ENCODE peak calls at places on chromosomes 3 and 15, in eight cellular contexts. E is stimulated activated naive B cell treated with anti-CD40 and anti-IgM and Interleukin-4, amounts not matched to agents 10 μg/mL and 1 μg/mL and 100 μg/mL, for 72 hours; J is GM18507; H is iris pigment epithelial cell; Y is stimulated activated CD8-positive, alpha-beta memory T cell treated with anti-CD3 and anti-CD28 coated beads, Interleukin-12 subunit alpha, Interleukin-12 subunit beta, amount 100 ng/mL, for 4 hours; F is bronchial epithelial cell; D is NCI-H774; G is mesenchymal stem cell. O is an unnamed sample.

GRCh38 chr3:153768559-153769469 is 352.4 kb upstream of the ARHGEF26 start:
- DNase-seq in E (peak; percentile 22), J (peak; percentile 7), H (peak; percentile 66), Y (no peak), F (peak; percentile 56), D (peak; percentile 74), G (peak; percentile 58), O (peak; percentile 22)

GRCh38 chr15:98530570-98530969 is 117.8 kb upstream of the IGF1R start:
- DNase-seq in E (no peak), J (no peak), H (no peak), Y (no peak), F (peak; percentile 36), D (no peak), G (no peak), O (no peak)

GRCh38 chr3:95797081-95797480 is 1017.3 kb upstream of the EPHA6 start:
- DNase-seq in E (no peak), J (no peak), H (no peak), Y (no peak), F (no peak), D (no peak), G (no peak), O (no peak)

GRCh38 chr3:52609316-52609815 is 73.0 kb downstream of the UQCC5 start:
- DNase-seq in E (no peak), J (no peak), H (no peak), Y (no peak), F (peak; percentile 3), D (no peak), G (no peak), O (no peak)

GRCh38 chr15:40286061-40286532 is 3.2 kb upstream of the ANKRD63 start:
- DNase-seq in E (no peak), J (no peak), H (no peak), Y (no peak), F (no peak), D (no peak), G (no peak), O (no peak)

GRCh38 chr3:71488391-71488809 is 95.1 kb downstream of the FOXP1 start:
- DNase-seq in E (no peak), J (no peak), H (no peak), Y (no peak), F (no peak), D (no peak), G (no peak), O (no peak)

GRCh38 chr3:185659942-185660921 is 74.1 kb downstream of the SENP2 start:
- DNase-seq in E (peak; percentile 53), J (peak; percentile 65), H (peak; percentile 86), Y (peak; percentile 18), F (peak; percentile 72), D (peak; percentile 86), G (peak; percentile 86), O (peak; percentile 56)

GRCh38 chr15:85748729-85749128 is 46.0 kb downstream of the KLHL25 start:
- DNase-seq in E (no peak), J (no peak), H (no peak), Y (no peak), F (no peak), D (no peak), G (no peak), O (no peak)

GRCh38 chr3:113867506-113867905 is 28.9 kb downstream of the GRAMD1C start:
- DNase-seq in E (no peak), J (no peak), H (peak; percentile 62), Y (no peak), F (peak; percentile 97), D (no peak), G (peak; percentile 14), O (no peak)

GRCh38 chr3:174767853-174768382 is 91.2 kb upstream of the NAALADL2 start:
- DNase-seq in E (no peak), J (no peak), H (peak; percentile 87), Y (no peak), F (peak; percentile 64), D (no peak), G (no peak), O (no peak)

GRCh38 chr15:56244237-56244810 is 645 bp upstream of the RFX7 start:
- DNase-seq in E (peak; percentile 17), J (no peak), H (peak; percentile 78), Y (no peak), F (peak; percentile 89), D (peak; percentile 69), G (peak; percentile 77), O (no peak)

GRCh38 chr15:50884583-50884982 is 23.9 kb upstream of the AP4E1 start:
- DNase-seq in E (no peak), J (no peak), H (peak; percentile 66), Y (no peak), F (peak; percentile 88), D (no peak), G (peak; percentile 35), O (no peak)

GRCh38 chr3:100163787-100164186 is 49.5 kb upstream of the FILIP1L start:
- DNase-seq in E (no peak), J (no peak), H (peak; percentile 12), Y (no peak), F (no peak), D (no peak), G (no peak), O (no peak)

GRCh38 chr3:191894406-191894805 is 433.4 kb downstream of the PYDC2 start:
- DNase-seq in E (no peak), J (no peak), H (no peak), Y (no peak), F (no peak), D (no peak), G (no peak), O (no peak)

GRCh38 chr3:127632035-127632434 is 3.0 kb downstream of the PODXL2 start:
- DNase-seq in E (no peak), J (no peak), H (no peak), Y (no peak), F (no peak), D (no peak), G (no peak), O (no peak)

GRCh38 chr3:23807161-23808015 is 1.6 kb downstream of the UBE2E1 start:
- DNase-seq in E (no peak), J (no peak), H (peak; percentile 49), Y (no peak), F (peak; percentile 9), D (no peak), G (peak; percentile 59), O (no peak)

GRCh38 chr3:179829391-179829790 is 176.6 kb downstream of the USP13 start:
- DNase-seq in E (no peak), J (no peak), H (no peak), Y (no peak), F (no peak), D (no peak), G (no peak), O (no peak)

GRCh38 chr3:17965331-17965730 is 222.9 kb upstream of the TBC1D5 start:
- DNase-seq in E (no peak), J (no peak), H (no peak), Y (no peak), F (no peak), D (no peak), G (no peak), O (no peak)

GRCh38 chr3:152444029-152444641 is 175.4 kb downstream of the MBNL1 start:
- DNase-seq in E (no peak), J (no peak), H (peak; percentile 72), Y (no peak), F (peak; percentile 71), D (peak; percentile 35), G (peak; percentile 75), O (no peak)

GRCh38 chr3:50604110-50604621 is 7.4 kb downstream of the CISH start:
- DNase-seq in E (no peak), J (no peak), H (no peak), Y (no peak), F (no peak), D (no peak), G (no peak), O (no peak)

GRCh38 chr3:77042892-77043291 is 3.0 kb downstream of the ROBO2 start:
- DNase-seq in E (no peak), J (no peak), H (no peak), Y (no peak), F (no peak), D (no peak), G (no peak), O (no peak)

GRCh38 chr3:140050396-140050795 is 115.4 kb downstream of the CLSTN2 start:
- DNase-seq in E (no peak), J (no peak), H (no peak), Y (no peak), F (no peak), D (no peak), G (no peak), O (no peak)

GRCh38 chr3:151816091-151816604 is 2.2 kb downstream of the AADAC start:
- DNase-seq in E (no peak), J (no peak), H (peak; percentile 68), Y (no peak), F (peak; percentile 94), D (peak; percentile 47), G (peak; percentile 59), O (no peak)

GRCh38 chr15:81939604-81940440 is 106.0 kb downstream of the MEX3B start:
- DNase-seq in E (peak; percentile 33), J (peak; percentile 17), H (peak; percentile 64), Y (no peak), F (peak; percentile 57), D (no peak), G (peak; percentile 35), O (peak; percentile 4)

GRCh38 chr3:64853456-64853855 is 165.7 kb upstream of the ADAMTS9 start:
- DNase-seq in E (no peak), J (no peak), H (no peak), Y (no peak), F (peak; percentile 13), D (no peak), G (no peak), O (no peak)

GRCh38 chr3:172751188-172751571 is 654 bp downstream of the ECT2 start:
- DNase-seq in E (no peak), J (no peak), H (peak; percentile 36), Y (no peak), F (peak; percentile 27), D (peak; percentile 47), G (peak; percentile 52), O (no peak)

GRCh38 chr3:156605686-156606605 is 51.0 kb upstream of the SSR3 start:
- DNase-seq in E (no peak), J (no peak), H (peak; percentile 81), Y (no peak), F (peak; percentile 65), D (no peak), G (peak; percentile 88), O (no peak)

GRCh38 chr15:80309769-80310384 is 57.9 kb upstream of the CTXND1 start:
- DNase-seq in E (no peak), J (no peak), H (peak; percentile 39), Y (no peak), F (peak; percentile 30), D (no peak), G (peak; percentile 17), O (no peak)

GRCh38 chr15:44199393-44199792 is 4.3 kb upstream of the FRMD5 start:
- DNase-seq in E (no peak), J (no peak), H (no peak), Y (no peak), F (no peak), D (no peak), G (no peak), O (no peak)

O was measured in GM19239.